ENCODE peak calls at places on chromosome 14, in six cellular contexts. One of them, this sample, is unnamed.

GRCh38 chr14:92785601-92786426 is 8.3 kb upstream of the GOLGA5 start:
- DNase-seq in pancreas: no peak
- DNase-seq in mammary epithelial cell: peak; percentile 64
- DNase-seq in cardiac muscle cell: no peak
- DNase-seq in fibroblast of lung: peak; percentile 81
- DNase-seq in heart left ventricle: peak; percentile 29
- DNase-seq in this sample: no peak

GRCh38 chr14:106372870-106373657 is 846.7 kb downstream of the TMEM121 start:
- DNase-seq in heart left ventricle: no peak
- DNase-seq in pancreas: peak; percentile 85
- DNase-seq in cardiac muscle cell: no peak
- DNase-seq in fibroblast of lung: no peak
- DNase-seq in mammary epithelial cell: no peak
- DNase-seq in this sample: no peak

GRCh38 chr14:103688906-103689902 is 26.0 kb downstream of the XRCC3 start:
- DNase-seq in fibroblast of lung: peak; percentile 33
- DNase-seq in cardiac muscle cell: no peak
- DNase-seq in pancreas: no peak
- DNase-seq in mammary epithelial cell: no peak
- DNase-seq in heart left ventricle: peak; percentile 49
- DNase-seq in this sample: no peak

GRCh38 chr14:91744068-91744480 is 12.2 kb upstream of the CATSPERB start:
- DNase-seq in heart left ventricle: no peak
- DNase-seq in pancreas: no peak
- DNase-seq in cardiac muscle cell: no peak
- DNase-seq in fibroblast of lung: no peak
- DNase-seq in mammary epithelial cell: no peak
- DNase-seq in this sample: no peak

GRCh38 chr14:65866422-65866821 is 453.9 kb downstream of the FUT8 start:
- DNase-seq in cardiac muscle cell: no peak
- DNase-seq in heart left ventricle: no peak
- DNase-seq in fibroblast of lung: no peak
- DNase-seq in mammary epithelial cell: no peak
- DNase-seq in pancreas: no peak
- DNase-seq in this sample: no peak

GRCh38 chr14:37078131-37078530 is 94.3 kb downstream of the SLC25A21 start:
- DNase-seq in pancreas: no peak
- DNase-seq in cardiac muscle cell: no peak
- DNase-seq in mammary epithelial cell: no peak
- DNase-seq in heart left ventricle: no peak
- DNase-seq in fibroblast of lung: no peak
- DNase-seq in this sample: no peak

GRCh38 chr14:106094654-106095189 is 568.3 kb downstream of the TMEM121 start:
- DNase-seq in pancreas: peak; percentile 41
- DNase-seq in mammary epithelial cell: no peak
- DNase-seq in heart left ventricle: no peak
- DNase-seq in cardiac muscle cell: no peak
- DNase-seq in fibroblast of lung: no peak
- DNase-seq in this sample: no peak

GRCh38 chr14:90060312-90060964 is 1.4 kb upstream of the KCNK13 start:
- DNase-seq in fibroblast of lung: peak; percentile 42
- DNase-seq in cardiac muscle cell: peak; percentile 75
- DNase-seq in mammary epithelial cell: peak; percentile 67
- DNase-seq in heart left ventricle: peak; percentile 24
- DNase-seq in pancreas: peak; percentile 81
- DNase-seq in this sample: no peak

GRCh38 chr14:63759454-63759853 is 31.6 kb upstream of the SGPP1 start:
- DNase-seq in mammary epithelial cell: no peak
- DNase-seq in heart left ventricle: peak; percentile 8
- DNase-seq in fibroblast of lung: no peak
- DNase-seq in pancreas: no peak
- DNase-seq in cardiac muscle cell: no peak
- DNase-seq in this sample: no peak

GRCh38 chr14:96246535-96246839 is 9.5 kb upstream of the BDKRB1 start:
- DNase-seq in cardiac muscle cell: no peak
- DNase-seq in fibroblast of lung: peak; percentile 98
- DNase-seq in mammary epithelial cell: peak; percentile 91
- DNase-seq in heart left ventricle: no peak
- DNase-seq in pancreas: no peak
- DNase-seq in this sample: no peak

GRCh38 chr14:104134061-104134965 is 4.1 kb upstream of the KIF26A start:
- DNase-seq in cardiac muscle cell: no peak
- DNase-seq in fibroblast of lung: no peak
- DNase-seq in pancreas: peak; percentile 61
- DNase-seq in heart left ventricle: peak; percentile 5
- DNase-seq in mammary epithelial cell: no peak
- DNase-seq in this sample: no peak

GRCh38 chr14:57747036-57747435 is 118.9 kb downstream of the SLC35F4 start:
- DNase-seq in heart left ventricle: no peak
- DNase-seq in fibroblast of lung: no peak
- DNase-seq in cardiac muscle cell: no peak
- DNase-seq in mammary epithelial cell: peak; percentile 22
- DNase-seq in pancreas: no peak
- DNase-seq in this sample: peak; percentile 11

GRCh38 chr14:56299306-56299984 is 181.2 kb downstream of the PELI2 start:
- DNase-seq in heart left ventricle: no peak
- DNase-seq in mammary epithelial cell: no peak
- DNase-seq in pancreas: no peak
- DNase-seq in cardiac muscle cell: no peak
- DNase-seq in fibroblast of lung: peak; percentile 27
- DNase-seq in this sample: no peak

GRCh38 chr14:74579447-74580274 is 32.4 kb downstream of the LTBP2 start:
- DNase-seq in heart left ventricle: no peak
- DNase-seq in fibroblast of lung: peak; percentile 89
- DNase-seq in cardiac muscle cell: no peak
- DNase-seq in mammary epithelial cell: peak; percentile 95
- DNase-seq in pancreas: no peak
- DNase-seq in this sample: peak; percentile 95

GRCh38 chr14:94307410-94307992 is 14.4 kb upstream of the SERPINA10 start:
- DNase-seq in mammary epithelial cell: peak; percentile 30
- DNase-seq in pancreas: no peak
- DNase-seq in heart left ventricle: no peak
- DNase-seq in cardiac muscle cell: no peak
- DNase-seq in fibroblast of lung: no peak
- DNase-seq in this sample: no peak

GRCh38 chr14:33362934-33363333 is 424.3 kb downstream of the NPAS3 start:
- DNase-seq in heart left ventricle: no peak
- DNase-seq in mammary epithelial cell: no peak
- DNase-seq in fibroblast of lung: no peak
- DNase-seq in cardiac muscle cell: no peak
- DNase-seq in pancreas: no peak
- DNase-seq in this sample: no peak

GRCh38 chr14:54366726-54367707 is 29.8 kb upstream of the CDKN3 start:
- DNase-seq in pancreas: no peak
- DNase-seq in fibroblast of lung: peak; percentile 70
- DNase-seq in heart left ventricle: no peak
- DNase-seq in cardiac muscle cell: peak; percentile 75
- DNase-seq in mammary epithelial cell: peak; percentile 44
- DNase-seq in this sample: no peak

GRCh38 chr14:72607386-72608125 is 286.3 kb downstream of the DPF3 start:
- DNase-seq in mammary epithelial cell: no peak
- DNase-seq in pancreas: no peak
- DNase-seq in cardiac muscle cell: no peak
- DNase-seq in fibroblast of lung: peak; percentile 14
- DNase-seq in heart left ventricle: no peak
- DNase-seq in this sample: no peak

GRCh38 chr14:101482066-101482465 is 79.2 kb upstream of the DIO3 start:
- DNase-seq in pancreas: peak; percentile 14
- DNase-seq in heart left ventricle: no peak
- DNase-seq in cardiac muscle cell: no peak
- DNase-seq in fibroblast of lung: no peak
- DNase-seq in mammary epithelial cell: no peak
- DNase-seq in this sample: no peak

GRCh38 chr14:89845346-89845745 is 109.2 kb downstream of the EFCAB11 start:
- DNase-seq in heart left ventricle: no peak
- DNase-seq in cardiac muscle cell: no peak
- DNase-seq in fibroblast of lung: peak; percentile 96
- DNase-seq in mammary epithelial cell: no peak
- DNase-seq in pancreas: no peak
- DNase-seq in this sample: no peak

GRCh38 chr14:78498062-78498595 is 328.0 kb downstream of the NRXN3 start:
- DNase-seq in cardiac muscle cell: no peak
- DNase-seq in fibroblast of lung: no peak
- DNase-seq in mammary epithelial cell: no peak
- DNase-seq in heart left ventricle: no peak
- DNase-seq in pancreas: no peak
- DNase-seq in this sample: no peak

GRCh38 chr14:61331992-61332657 is 10.7 kb downstream of the PRKCH start:
- DNase-seq in heart left ventricle: no peak
- DNase-seq in mammary epithelial cell: no peak
- DNase-seq in cardiac muscle cell: no peak
- DNase-seq in fibroblast of lung: no peak
- DNase-seq in pancreas: no peak
- DNase-seq in this sample: no peak

DNA sequence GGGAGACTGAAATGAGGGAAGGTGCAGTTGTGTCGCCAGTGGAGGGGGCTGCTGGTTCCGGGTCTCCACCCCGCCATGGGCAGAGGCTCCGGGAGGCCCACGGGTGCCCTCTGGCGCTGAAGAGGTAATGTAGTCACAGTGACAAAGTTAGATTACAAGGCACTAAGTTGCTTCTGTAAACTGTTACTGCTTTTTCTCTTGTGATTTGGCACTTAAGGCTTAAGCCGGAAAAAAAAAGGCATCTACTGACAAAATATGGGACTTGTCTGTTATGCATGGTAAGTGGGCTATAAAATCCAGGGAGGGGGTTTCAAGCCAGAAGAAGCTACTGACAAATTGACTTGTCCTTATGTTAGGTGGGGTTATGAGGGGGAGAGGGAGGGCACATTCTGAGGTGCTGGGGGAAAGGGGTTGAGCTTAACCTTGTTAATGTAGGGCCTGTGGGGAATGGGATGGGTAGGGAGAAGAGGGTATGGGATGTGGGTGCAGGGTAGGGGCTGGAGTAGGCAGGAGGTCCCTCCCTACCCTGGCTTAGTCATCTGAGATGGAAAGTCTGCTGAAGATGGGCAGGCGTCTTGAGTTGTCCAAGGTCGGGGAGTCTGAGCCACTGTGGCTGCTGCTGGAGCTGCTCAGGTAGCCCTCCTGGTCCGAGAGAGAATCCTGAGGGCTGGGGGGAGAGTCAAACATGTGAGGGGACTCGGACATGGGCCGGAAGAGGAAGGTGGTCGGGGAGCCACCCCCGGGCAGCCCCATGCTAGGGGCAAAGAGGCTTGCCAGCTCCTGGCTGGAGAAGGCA is 3.7 kb downstream of the ZFP36L1 start:
- DNase-seq in heart left ventricle: peak; percentile 86
- DNase-seq in mammary epithelial cell: peak; percentile 59
- DNase-seq in cardiac muscle cell: peak; percentile 64
- DNase-seq in pancreas: peak; percentile 91
- DNase-seq in fibroblast of lung: peak; percentile 81
- DNase-seq in this sample: no peak
- H3K27ac ChIP-seq in heart left ventricle: peak overlapping the region; percentile 100
- H3K27ac ChIP-seq in mammary epithelial cell: peak overlapping the region; percentile 98
- H3K27ac ChIP-seq in cardiac muscle cell: peak overlapping the region; percentile 98
- H3K27ac ChIP-seq in pancreas: peak overlapping the region; percentile 99
- H3K27ac ChIP-seq in fibroblast of lung: peak overlapping the region; percentile 100
- H3K27ac ChIP-seq in this sample: peak overlapping the region; percentile 100

DNA sequence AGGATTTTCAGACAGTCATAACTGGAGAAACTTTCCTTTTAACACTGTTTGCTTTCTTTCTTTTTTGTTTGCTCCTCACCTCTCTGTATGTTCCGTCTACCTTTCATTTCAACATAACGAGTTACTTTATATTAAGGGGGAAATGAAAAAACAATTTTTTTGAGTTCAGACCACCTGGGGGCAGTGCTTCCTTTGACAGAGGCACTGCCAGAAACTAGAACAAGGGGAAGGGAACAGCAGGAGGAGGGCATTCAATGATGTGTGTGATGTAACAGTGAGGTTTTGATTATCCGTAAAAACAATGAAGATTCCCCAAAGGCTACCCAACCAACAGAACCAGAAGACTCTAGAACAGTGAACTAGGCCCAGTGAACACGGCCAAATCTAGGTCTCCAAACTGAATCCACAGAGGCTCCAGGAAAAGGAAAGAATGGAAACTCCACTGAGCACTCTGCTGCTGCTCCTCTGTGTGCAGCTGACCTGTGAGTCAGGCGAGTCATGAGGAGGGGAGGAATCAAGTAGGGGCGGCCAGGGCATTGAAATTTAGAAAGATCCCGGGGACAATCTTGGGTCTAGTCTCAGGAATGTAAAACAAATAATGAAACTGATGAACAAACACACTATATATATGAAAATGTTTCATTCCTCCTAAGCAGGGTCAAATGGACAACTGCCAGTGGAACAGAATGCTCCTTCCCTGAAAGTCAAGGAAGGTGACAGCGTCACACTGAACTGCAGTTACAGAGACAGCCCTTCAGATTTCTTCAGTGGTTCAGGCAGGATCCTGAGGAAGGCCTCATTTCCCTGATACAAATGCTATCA is 323.5 kb downstream of the DAD1 start:
- DNase-seq in fibroblast of lung: no peak
- DNase-seq in mammary epithelial cell: peak; percentile 73
- DNase-seq in pancreas: no peak
- DNase-seq in cardiac muscle cell: no peak
- DNase-seq in heart left ventricle: no peak
- DNase-seq in this sample: no peak
- TF ChIP-seq CTCF in fibroblast of lung: no peak
- TF ChIP-seq CTCF in mammary epithelial cell: peak; percentile 9
- TF ChIP-seq CTCF in pancreas: no peak
- TF ChIP-seq CTCF in cardiac muscle cell: peak; percentile 6
- TF ChIP-seq CTCF in heart left ventricle: no peak
- TF ChIP-seq CTCF in this sample: no peak

GRCh38 chr14:99670361-99671229 is 13.5 kb upstream of the CYP46A1 start:
- DNase-seq in pancreas: no peak
- DNase-seq in heart left ventricle: no peak
- DNase-seq in cardiac muscle cell: no peak
- DNase-seq in fibroblast of lung: no peak
- DNase-seq in mammary epithelial cell: no peak
- DNase-seq in this sample: no peak
- H3K27ac ChIP-seq in pancreas: no peak overlapping the region
- H3K27ac ChIP-seq in heart left ventricle: no peak overlapping the region
- H3K27ac ChIP-seq in cardiac muscle cell: no peak overlapping the region
- H3K27ac ChIP-seq in fibroblast of lung: no peak overlapping the region
- H3K27ac ChIP-seq in mammary epithelial cell: no peak overlapping the region
- H3K27ac ChIP-seq in this sample: no peak overlapping the region

DNA sequence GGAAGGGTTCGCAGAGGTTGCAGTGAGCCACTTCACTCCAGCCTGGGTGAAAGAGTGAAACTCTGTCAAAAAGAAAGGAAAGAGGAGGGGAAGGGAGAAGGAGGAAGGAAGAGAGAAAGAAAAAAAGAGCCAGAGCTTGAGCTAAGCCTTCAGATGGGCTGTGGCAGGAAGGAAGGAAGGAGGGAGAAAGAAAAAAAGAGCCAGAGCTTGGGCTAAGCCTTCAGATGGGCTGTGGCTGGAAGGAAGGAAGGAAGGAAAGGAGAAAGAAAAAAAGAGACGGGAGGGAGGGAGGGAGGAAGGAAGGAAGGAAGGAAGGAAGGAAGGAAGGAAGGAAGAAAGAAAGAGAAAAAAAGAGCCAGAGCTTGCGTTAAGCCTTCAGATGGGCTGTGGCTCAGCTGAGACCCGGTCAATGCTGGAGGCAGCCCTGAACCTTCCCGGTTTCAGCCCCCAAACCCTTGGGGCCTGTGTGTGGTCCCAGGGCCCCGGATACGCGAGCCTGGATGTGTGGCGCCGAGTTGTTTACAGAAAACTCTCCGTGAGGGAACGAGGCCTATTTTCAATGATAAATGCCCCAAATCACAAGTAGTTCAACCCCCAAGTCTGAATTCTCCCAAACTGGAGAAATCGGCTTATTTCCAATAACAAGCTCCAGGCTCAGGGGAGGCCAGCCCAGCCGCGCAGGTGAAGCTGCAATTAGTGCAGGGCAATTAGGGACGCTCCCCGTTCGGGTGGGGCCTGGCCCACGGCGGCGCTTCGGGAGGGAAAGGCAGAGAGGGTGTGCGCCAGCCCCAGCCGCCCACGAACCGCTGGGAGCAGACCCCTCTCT is 13.8 kb upstream of the ANKRD9 start:
- DNase-seq in mammary epithelial cell: no peak
- DNase-seq in fibroblast of lung: no peak
- DNase-seq in cardiac muscle cell: no peak
- DNase-seq in heart left ventricle: no peak
- DNase-seq in pancreas: peak; percentile 71
- DNase-seq in this sample: no peak
- TF ChIP-seq CTCF in mammary epithelial cell: no peak
- TF ChIP-seq CTCF in fibroblast of lung: no peak
- TF ChIP-seq CTCF in cardiac muscle cell: no peak
- TF ChIP-seq CTCF in heart left ventricle: no peak
- TF ChIP-seq CTCF in pancreas: no peak
- TF ChIP-seq CTCF in this sample: no peak